ENCODE peak calls at places on chromosomes 3 and 15, in five cellular contexts. V is body of pancreas, B is NCI-H2029, A is H4, F is HuH-7.5. T is an unnamed sample.

GRCh38 chr3:103968751-103969150 is 1398.0 kb upstream of the ALCAM start:
- DNase-seq in V (no peak), B (no peak), A (no peak), F (no peak), T (no peak)

GRCh38 chr3:169365993-169366915 is 297.3 kb downstream of the MECOM start:
- DNase-seq in V (peak; percentile 72), B (no peak), A (no peak), F (no peak), T (no peak)

GRCh38 chr3:104392327-104392726 is 974.4 kb upstream of the ALCAM start:
- DNase-seq in V (no peak), B (no peak), A (no peak), F (no peak), T (peak; percentile 19)

GRCh38 chr3:184354121-184354728 is 7.2 kb downstream of the CLCN2 start:
- DNase-seq in V (peak; percentile 50), B (no peak), A (no peak), F (peak; percentile 64), T (peak; percentile 43)

GRCh38 chr3:182886497-182886896 is 93.2 kb downstream of the ATP11B start:
- DNase-seq in V (no peak), B (no peak), A (no peak), F (no peak), T (peak; percentile 29)

GRCh38 chr3:112111785-112112402 is 21.2 kb downstream of the GCSAM start:
- DNase-seq in V (peak; percentile 53), B (peak; percentile 71), A (peak; percentile 49), F (peak; percentile 47), T (peak; percentile 68)

GRCh38 chr3:32686713-32687112 is 1.7 kb downstream of the CNOT10 start:
- DNase-seq in V (no peak), B (no peak), A (no peak), F (no peak), T (no peak)

GRCh38 chr3:193301441-193301840 is 60.4 kb downstream of the PLAAT1 start:
- DNase-seq in V (no peak), B (no peak), A (peak; percentile 17), F (no peak), T (no peak)

GRCh38 chr3:157088133-157088488 is 71.8 kb downstream of the CCNL1 start:
- DNase-seq in V (no peak), B (no peak), A (no peak), F (no peak), T (peak; percentile 31)

GRCh38 chr3:66039590-66039887 is 821 bp upstream of the MAGI1 start:
- DNase-seq in V (peak; percentile 57), B (no peak), A (no peak), F (peak; percentile 20), T (peak; percentile 65)

GRCh38 chr3:60931452-60931851 is 319.8 kb downstream of the FHIT start:
- DNase-seq in V (no peak), B (no peak), A (no peak), F (peak; percentile 10), T (no peak)

GRCh38 chr15:78716651-78717050 is 75.6 kb upstream of the CHRNB4 start:
- DNase-seq in V (no peak), B (no peak), A (no peak), F (no peak), T (no peak)

GRCh38 chr3:126548556-126549466 is 9.9 kb downstream of the C3orf22 start:
- DNase-seq in V (no peak), B (no peak), A (no peak), F (no peak), T (no peak)

GRCh38 chr15:64856429-64857145 is 14.9 kb downstream of the PLEKHO2 start:
- DNase-seq in V (peak; percentile 46), B (no peak), A (peak; percentile 87), F (no peak), T (peak; percentile 89)

GRCh38 chr15:45551691-45552090 is 29.1 kb upstream of the SLC30A4 start:
- DNase-seq in V (no peak), B (no peak), A (no peak), F (no peak), T (peak; percentile 25)

GRCh38 chr3:104190681-104191080 is 1176.0 kb upstream of the ALCAM start:
- DNase-seq in V (no peak), B (no peak), A (no peak), F (no peak), T (no peak)

GRCh38 chr3:153144779-153145178 is 17.2 kb upstream of the RAP2B start:
- DNase-seq in V (no peak), B (no peak), A (peak; percentile 62), F (no peak), T (peak; percentile 79)

GRCh38 chr3:98333989-98334606 is 19.6 kb upstream of the OR5K4 start:
- DNase-seq in V (no peak), B (no peak), A (peak; percentile 21), F (no peak), T (no peak)

T was measured in EH.